ENCODE peak calls at places on chromosomes 2 and 18, in four cellular contexts. R, N, W and C are unnamed samples.

GRCh38 chr18:74899554-74899953 is 301.9 kb downstream of the ZNF407 start:
- DNase-seq in R (no peak), N (no peak), W (no peak), C (no peak)

GRCh38 chr2:53028259-53028658 is 739.3 kb upstream of the CHAC2 start:
- DNase-seq in R (peak; percentile 57), N (no peak), W (peak; percentile 70), C (peak; percentile 22)

GRCh38 chr2:64613276-64613675 is 40.4 kb downstream of the SERTAD2 start:
- DNase-seq in R (no peak), N (no peak), W (no peak), C (no peak)

GRCh38 chr2:25215948-25216679 is 47.7 kb upstream of the POMC start:
- DNase-seq in R (no peak), N (no peak), W (no peak), C (no peak)

GRCh38 chr2:197940346-197940745 is 136.0 kb downstream of the PLCL1 start:
- DNase-seq in R (no peak), N (no peak), W (no peak), C (no peak)

GRCh38 chr2:143476421-143477084 is 347.3 kb downstream of the ARHGAP15 start:
- DNase-seq in R (no peak), N (no peak), W (peak; percentile 79), C (no peak)

GRCh38 chr18:39647627-39648502 is 2082.3 kb upstream of the CELF4 start:
- DNase-seq in R (peak; percentile 71), N (no peak), W (peak; percentile 94), C (peak; percentile 57)

GRCh38 chr2:74413001-74413698 is 8.3 kb downstream of the C2orf81 start:
- DNase-seq in R (no peak), N (no peak), W (no peak), C (no peak)

GRCh38 chr2:239819974-239820555 is 205.1 kb downstream of the NDUFA10 start:
- DNase-seq in R (no peak), N (no peak), W (no peak), C (no peak)

GRCh38 chr2:40962026-40962425 is 510.1 kb upstream of the SLC8A1 start:
- DNase-seq in R (no peak), N (no peak), W (no peak), C (no peak)

DNA sequence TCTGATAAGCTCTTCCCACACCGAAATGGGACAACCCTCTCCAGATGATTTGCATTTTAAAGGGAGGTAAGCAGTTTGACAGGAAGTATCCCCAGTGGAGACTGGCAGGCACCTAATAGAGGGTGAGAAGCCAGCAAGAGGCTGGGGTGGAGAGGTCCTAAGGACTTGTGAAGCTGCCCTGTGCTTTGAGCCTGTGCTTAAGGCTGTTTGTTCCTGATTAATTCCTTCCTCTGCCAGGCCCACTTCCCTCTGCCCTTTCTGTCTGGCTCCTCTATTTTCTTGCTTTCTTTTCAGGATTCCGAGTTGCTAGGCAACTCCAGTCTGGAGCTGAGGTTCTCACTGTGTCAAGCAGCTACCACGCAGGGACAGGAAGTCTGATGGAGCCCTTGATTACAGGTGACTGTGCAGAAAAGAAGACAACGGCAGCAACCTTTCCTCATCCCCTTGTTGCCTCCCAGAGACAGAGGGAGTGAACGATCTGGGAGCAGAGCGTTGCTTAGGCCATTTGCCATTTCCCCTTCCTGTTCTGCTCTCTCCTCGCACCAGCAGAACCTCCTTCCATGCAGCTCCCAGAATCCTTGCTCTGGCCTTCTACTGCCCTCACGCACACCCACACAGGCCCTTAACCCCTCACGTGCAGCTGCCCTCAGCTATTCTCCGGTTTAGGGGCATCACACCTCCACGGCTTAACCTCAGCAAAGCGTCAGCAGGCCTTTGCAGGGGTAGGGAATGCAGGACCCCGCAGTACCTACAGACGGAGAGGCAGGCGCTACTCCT is 103.6 kb upstream of the CELF4 start:
- DNase-seq in R (no peak), N (no peak), W (no peak), C (no peak)
- H3K4me3 ChIP-seq in R (no peak overlapping the region), N (no peak overlapping the region), W (no peak overlapping the region), C (no peak overlapping the region)

GRCh38 chr2:179543361-179543901 is 278.8 kb upstream of the SESTD1 start:
- DNase-seq in R (peak; percentile 29), N (no peak), W (peak; percentile 10), C (peak; percentile 48)
- H3K4me3 ChIP-seq in R (no peak overlapping the region), N (no peak overlapping the region), W (no peak overlapping the region), C (no peak overlapping the region)

DNA sequence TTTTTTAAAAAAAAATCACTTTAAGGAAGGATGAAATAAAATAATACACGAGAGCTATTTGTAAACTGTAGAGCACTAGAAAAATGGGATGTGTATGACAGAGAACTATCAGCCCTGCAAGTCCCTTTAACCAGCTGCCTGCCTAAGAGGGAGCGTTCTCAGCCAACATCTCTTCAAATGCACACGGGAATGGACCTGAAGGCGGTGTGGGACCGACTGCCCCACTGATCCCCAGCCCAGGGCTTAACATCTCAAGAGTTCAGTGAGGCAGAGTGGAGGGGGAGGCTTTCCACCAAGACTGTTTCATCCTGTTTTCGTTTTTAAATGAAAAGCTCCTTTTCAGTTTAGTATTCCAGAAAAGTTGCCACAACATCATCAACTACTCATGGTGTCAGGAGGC is 2.2 kb downstream of the INPP4A start:
- DNase-seq in R (no peak), N (no peak), W (no peak), C (no peak)
- H3K4me3 ChIP-seq in R (no peak overlapping the region), N (no peak overlapping the region), W (no peak overlapping the region), C (no peak overlapping the region)

GRCh38 chr2:72754628-72755320 is 71.1 kb downstream of the EXOC6B start:
- DNase-seq in R (no peak), N (no peak), W (no peak), C (no peak)
- H3K4me3 ChIP-seq in R (no peak overlapping the region), N (no peak overlapping the region), W (no peak overlapping the region), C (no peak overlapping the region)

GRCh38 chr2:147847746-147848391 is 3.0 kb downstream of the ACVR2A start:
- DNase-seq in R (no peak), N (no peak), W (no peak), C (no peak)
- H3K4me3 ChIP-seq in R (no peak overlapping the region), N (no peak overlapping the region), W (no peak overlapping the region), C (peak overlapping the region; percentile 61)

GRCh38 chr2:33859191-33859590 is 260.1 kb upstream of the FAM98A start:
- DNase-seq in R (no peak), N (no peak), W (no peak), C (no peak)

GRCh38 chr2:33859791-33860461 is 260.8 kb upstream of the FAM98A start:
- DNase-seq in R (no peak), N (no peak), W (no peak), C (no peak)
- H3K4me3 ChIP-seq in R (no peak overlapping the region), N (no peak overlapping the region), W (no peak overlapping the region), C (no peak overlapping the region)

DNA sequence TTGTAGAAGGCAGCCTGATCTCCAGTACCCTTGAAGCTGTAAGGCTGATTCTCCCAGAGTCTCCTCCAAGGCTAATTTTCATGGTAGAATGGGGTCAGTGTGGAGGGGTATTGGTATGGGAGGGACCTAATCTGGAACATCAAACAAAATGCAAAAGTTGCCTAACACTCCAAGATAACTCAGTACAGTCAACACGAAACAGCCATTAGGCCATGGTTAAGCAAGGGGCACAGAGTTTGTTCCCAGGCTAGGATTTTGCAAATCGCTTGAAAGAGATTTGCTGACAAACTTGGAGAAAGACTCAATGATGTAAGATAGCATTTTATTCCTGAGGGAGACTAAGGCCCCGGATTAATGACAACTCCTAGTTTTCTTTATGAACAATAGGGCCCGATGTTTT is 5.4 kb downstream of the PID1 start:
- DNase-seq in R (no peak), N (no peak), W (no peak), C (no peak)
- H3K4me3 ChIP-seq in R (no peak overlapping the region), N (no peak overlapping the region), W (no peak overlapping the region), C (no peak overlapping the region)

DNA sequence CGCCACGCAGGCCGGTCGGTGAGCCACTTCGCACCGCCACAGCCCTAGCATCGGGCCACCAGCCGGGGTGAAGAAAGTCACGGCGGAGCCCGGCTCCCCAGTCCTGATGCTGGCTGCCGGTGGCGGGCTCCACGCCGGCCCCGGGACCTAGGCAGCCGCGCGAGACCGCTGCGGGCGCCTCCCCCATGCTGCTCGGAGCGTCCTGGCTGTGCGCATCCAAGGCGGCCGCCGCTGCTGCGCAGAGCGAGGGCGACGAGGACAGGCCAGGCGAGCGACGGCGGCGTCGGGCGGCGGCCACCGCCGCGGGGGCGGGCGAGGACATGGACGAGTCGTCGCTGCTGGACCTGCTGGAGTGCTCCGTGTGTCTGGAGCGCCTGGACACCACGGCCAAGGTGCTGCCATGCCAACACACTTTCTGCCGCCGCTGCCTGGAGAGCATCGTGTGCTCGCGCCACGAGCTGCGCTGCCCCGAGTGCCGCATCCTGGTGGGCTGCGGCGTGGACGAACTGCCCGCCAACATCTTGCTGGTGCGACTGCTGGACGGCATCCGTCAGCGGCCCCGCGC is 433 bp downstream of the SH3RF3 start:
- DNase-seq in R (no peak), N (no peak), W (no peak), C (no peak)
- H3K4me3 ChIP-seq in R (peak overlapping the region; percentile 72), N (peak overlapping the region; percentile 61), W (peak overlapping the region; percentile 58), C (peak overlapping the region; percentile 70)

DNA sequence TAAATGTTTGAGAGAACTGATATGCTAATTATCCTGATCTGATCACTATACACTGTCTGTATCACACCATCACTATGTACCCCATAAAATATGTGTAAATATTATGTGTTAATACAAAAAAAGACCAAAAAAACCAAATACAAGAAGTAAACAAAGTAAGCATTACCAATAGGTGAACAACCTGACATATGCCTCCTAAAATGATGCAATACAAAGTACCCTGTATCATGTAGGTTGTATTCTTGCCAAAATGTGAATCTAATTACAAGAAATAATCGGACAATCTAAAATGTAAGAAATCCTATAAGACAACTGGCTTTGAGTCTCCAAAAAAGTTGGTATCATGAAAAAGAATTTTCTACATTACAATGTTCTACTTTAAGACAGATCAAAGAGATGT is 7.8 kb downstream of the POLR1A start:
- DNase-seq in R (no peak), N (no peak), W (no peak), C (no peak)
- H3K4me3 ChIP-seq in R (no peak overlapping the region), N (no peak overlapping the region), W (no peak overlapping the region), C (no peak overlapping the region)